ENCODE peak calls at places on chromosomes 7 and 10, in nine cellular contexts. One of them, this sample, is unnamed.

GRCh38 chr7:158431941-158432347 is 155.7 kb downstream of the PTPRN2 start:
- DNase-seq in fibroblast of the aortic adventitia: peak
- DNase-seq in breast epithelium: no peak
- DNase-seq in BJ: no peak
- DNase-seq in vagina: no peak
- DNase-seq in fibroblast of pulmonary artery: peak
- DNase-seq in Peyer's patch: peak
- DNase-seq in colonic mucosa: peak
- DNase-seq in GM12865: no peak
- DNase-seq in this sample: no peak

GRCh38 chr7:107725138-107725740 is 18.7 kb upstream of the CBLL1 start:
- DNase-seq in colonic mucosa: peak
- DNase-seq in vagina: no peak
- DNase-seq in fibroblast of the aortic adventitia: peak
- DNase-seq in GM12865: peak
- DNase-seq in BJ: no peak
- DNase-seq in fibroblast of pulmonary artery: peak
- DNase-seq in breast epithelium: no peak
- DNase-seq in Peyer's patch: peak
- DNase-seq in this sample: peak

GRCh38 chr10:119199231-119199992 is 8.0 kb upstream of the GRK5 start:
- DNase-seq in colonic mucosa: peak
- DNase-seq in breast epithelium: peak
- DNase-seq in Peyer's patch: peak
- DNase-seq in fibroblast of pulmonary artery: peak
- DNase-seq in vagina: no peak
- DNase-seq in GM12865: peak
- DNase-seq in fibroblast of the aortic adventitia: peak
- DNase-seq in BJ: no peak
- DNase-seq in this sample: peak

GRCh38 chr10:79176052-79176501 is 107.3 kb downstream of the ZMIZ1 start:
- DNase-seq in vagina: no peak
- DNase-seq in fibroblast of pulmonary artery: no peak
- DNase-seq in GM12865: no peak
- DNase-seq in Peyer's patch: no peak
- DNase-seq in fibroblast of the aortic adventitia: peak
- DNase-seq in BJ: no peak
- DNase-seq in colonic mucosa: no peak
- DNase-seq in breast epithelium: no peak
- DNase-seq in this sample: peak

GRCh38 chr10:70779088-70779487 is 6.1 kb downstream of the TBATA start:
- DNase-seq in breast epithelium: peak
- DNase-seq in fibroblast of the aortic adventitia: peak
- DNase-seq in Peyer's patch: peak
- DNase-seq in fibroblast of pulmonary artery: no peak
- DNase-seq in GM12865: no peak
- DNase-seq in BJ: no peak
- DNase-seq in colonic mucosa: no peak
- DNase-seq in vagina: peak
- DNase-seq in this sample: no peak

GRCh38 chr7:80659120-80660055 is 20.9 kb downstream of the CD36 start:
- DNase-seq in colonic mucosa: no peak
- DNase-seq in breast epithelium: no peak
- DNase-seq in vagina: no peak
- DNase-seq in GM12865: no peak
- DNase-seq in fibroblast of pulmonary artery: peak
- DNase-seq in BJ: peak
- DNase-seq in Peyer's patch: no peak
- DNase-seq in fibroblast of the aortic adventitia: peak
- DNase-seq in this sample: peak

GRCh38 chr7:50085344-50085743 is 7.7 kb downstream of the ZPBP start:
- DNase-seq in Peyer's patch: no peak
- DNase-seq in GM12865: no peak
- DNase-seq in breast epithelium: no peak
- DNase-seq in fibroblast of pulmonary artery: no peak
- DNase-seq in vagina: no peak
- DNase-seq in colonic mucosa: no peak
- DNase-seq in fibroblast of the aortic adventitia: no peak
- DNase-seq in BJ: no peak
- DNase-seq in this sample: no peak

GRCh38 chr10:69327463-69328345 is 49.4 kb downstream of the HK1 start:
- DNase-seq in colonic mucosa: peak
- DNase-seq in vagina: no peak
- DNase-seq in fibroblast of pulmonary artery: peak
- DNase-seq in Peyer's patch: peak
- DNase-seq in fibroblast of the aortic adventitia: peak
- DNase-seq in breast epithelium: peak
- DNase-seq in BJ: no peak
- DNase-seq in GM12865: peak
- DNase-seq in this sample: peak

GRCh38 chr10:78915331-78915626 is 153.5 kb upstream of the ZMIZ1 start:
- DNase-seq in fibroblast of pulmonary artery: no peak
- DNase-seq in fibroblast of the aortic adventitia: no peak
- DNase-seq in vagina: no peak
- DNase-seq in GM12865: peak
- DNase-seq in Peyer's patch: no peak
- DNase-seq in breast epithelium: no peak
- DNase-seq in BJ: no peak
- DNase-seq in colonic mucosa: no peak
- DNase-seq in this sample: no peak

GRCh38 chr7:151727579-151728285 is 149.2 kb downstream of the PRKAG2 start:
- DNase-seq in BJ: peak
- DNase-seq in breast epithelium: peak
- DNase-seq in GM12865: peak
- DNase-seq in fibroblast of pulmonary artery: peak
- DNase-seq in Peyer's patch: peak
- DNase-seq in colonic mucosa: peak
- DNase-seq in vagina: no peak
- DNase-seq in fibroblast of the aortic adventitia: peak
- DNase-seq in this sample: peak

GRCh38 chr7:228610-229009 is 36.2 kb downstream of the FAM20C start:
- DNase-seq in fibroblast of the aortic adventitia: no peak
- DNase-seq in GM12865: no peak
- DNase-seq in breast epithelium: no peak
- DNase-seq in BJ: no peak
- DNase-seq in Peyer's patch: no peak
- DNase-seq in fibroblast of pulmonary artery: no peak
- DNase-seq in colonic mucosa: no peak
- DNase-seq in vagina: no peak
- DNase-seq in this sample: no peak

GRCh38 chr7:157379493-157379892 is 42.7 kb downstream of the DNAJB6 start:
- DNase-seq in colonic mucosa: no peak
- DNase-seq in GM12865: no peak
- DNase-seq in breast epithelium: no peak
- DNase-seq in fibroblast of pulmonary artery: no peak
- DNase-seq in Peyer's patch: peak
- DNase-seq in vagina: no peak
- DNase-seq in BJ: no peak
- DNase-seq in fibroblast of the aortic adventitia: no peak
- DNase-seq in this sample: no peak

GRCh38 chr7:118252087-118252486 is 27.6 kb downstream of the ANKRD7 start:
- DNase-seq in Peyer's patch: no peak
- DNase-seq in colonic mucosa: no peak
- DNase-seq in breast epithelium: no peak
- DNase-seq in fibroblast of pulmonary artery: no peak
- DNase-seq in fibroblast of the aortic adventitia: no peak
- DNase-seq in vagina: no peak
- DNase-seq in GM12865: no peak
- DNase-seq in BJ: no peak
- DNase-seq in this sample: no peak

GRCh38 chr10:104254493-104255243 is at the start of gene GSTO1:
- DNase-seq in BJ: no peak
- DNase-seq in fibroblast of pulmonary artery: peak
- DNase-seq in GM12865: peak
- DNase-seq in fibroblast of the aortic adventitia: peak
- DNase-seq in Peyer's patch: peak
- DNase-seq in breast epithelium: peak
- DNase-seq in vagina: no peak
- DNase-seq in colonic mucosa: peak
- DNase-seq in this sample: peak

GRCh38 chr10:44745920-44746319 is 165.2 kb upstream of the TMEM72 start:
- DNase-seq in fibroblast of pulmonary artery: no peak
- DNase-seq in fibroblast of the aortic adventitia: no peak
- DNase-seq in breast epithelium: no peak
- DNase-seq in vagina: no peak
- DNase-seq in Peyer's patch: no peak
- DNase-seq in BJ: no peak
- DNase-seq in GM12865: no peak
- DNase-seq in colonic mucosa: no peak
- DNase-seq in this sample: no peak

GRCh38 chr10:70558871-70559810 is 43.4 kb downstream of the PRF1 start:
- DNase-seq in Peyer's patch: peak
- DNase-seq in BJ: no peak
- DNase-seq in colonic mucosa: peak
- DNase-seq in breast epithelium: no peak
- DNase-seq in vagina: no peak
- DNase-seq in GM12865: peak
- DNase-seq in fibroblast of pulmonary artery: peak
- DNase-seq in fibroblast of the aortic adventitia: peak
- DNase-seq in this sample: peak

GRCh38 chr10:113765910-113766309 is 14.4 kb downstream of the PLEKHS1 start:
- DNase-seq in vagina: no peak
- DNase-seq in BJ: no peak
- DNase-seq in fibroblast of pulmonary artery: no peak
- DNase-seq in Peyer's patch: no peak
- DNase-seq in GM12865: no peak
- DNase-seq in fibroblast of the aortic adventitia: no peak
- DNase-seq in breast epithelium: no peak
- DNase-seq in colonic mucosa: no peak
- DNase-seq in this sample: no peak

GRCh38 chr7:143046334-143046935 is 5.7 kb upstream of the OR6V1 start:
- DNase-seq in Peyer's patch: no peak
- DNase-seq in fibroblast of pulmonary artery: peak
- DNase-seq in colonic mucosa: no peak
- DNase-seq in BJ: no peak
- DNase-seq in vagina: no peak
- DNase-seq in fibroblast of the aortic adventitia: peak
- DNase-seq in GM12865: no peak
- DNase-seq in breast epithelium: no peak
- DNase-seq in this sample: no peak

GRCh38 chr10:31808258-31809218 is 120.1 kb downstream of the ARHGAP12 start:
- DNase-seq in BJ: no peak
- DNase-seq in vagina: no peak
- DNase-seq in fibroblast of pulmonary artery: peak
- DNase-seq in fibroblast of the aortic adventitia: peak
- DNase-seq in Peyer's patch: no peak
- DNase-seq in breast epithelium: no peak
- DNase-seq in GM12865: peak
- DNase-seq in colonic mucosa: no peak
- DNase-seq in this sample: peak

GRCh38 chr7:148702876-148703670 is 4.4 kb downstream of the CUL1 start:
- DNase-seq in BJ: no peak
- DNase-seq in breast epithelium: no peak
- DNase-seq in colonic mucosa: no peak
- DNase-seq in Peyer's patch: no peak
- DNase-seq in fibroblast of the aortic adventitia: peak
- DNase-seq in GM12865: no peak
- DNase-seq in vagina: no peak
- DNase-seq in fibroblast of pulmonary artery: no peak
- DNase-seq in this sample: no peak
- H3K4me3 ChIP-seq in BJ: no peak
- H3K4me3 ChIP-seq in breast epithelium: no peak
- H3K4me3 ChIP-seq in colonic mucosa: no peak
- H3K4me3 ChIP-seq in Peyer's patch: no peak
- H3K4me3 ChIP-seq in fibroblast of the aortic adventitia: no peak
- H3K4me3 ChIP-seq in GM12865: no peak
- H3K4me3 ChIP-seq in vagina: no peak
- H3K4me3 ChIP-seq in fibroblast of pulmonary artery: no peak
- H3K4me3 ChIP-seq in this sample: no peak

DNA sequence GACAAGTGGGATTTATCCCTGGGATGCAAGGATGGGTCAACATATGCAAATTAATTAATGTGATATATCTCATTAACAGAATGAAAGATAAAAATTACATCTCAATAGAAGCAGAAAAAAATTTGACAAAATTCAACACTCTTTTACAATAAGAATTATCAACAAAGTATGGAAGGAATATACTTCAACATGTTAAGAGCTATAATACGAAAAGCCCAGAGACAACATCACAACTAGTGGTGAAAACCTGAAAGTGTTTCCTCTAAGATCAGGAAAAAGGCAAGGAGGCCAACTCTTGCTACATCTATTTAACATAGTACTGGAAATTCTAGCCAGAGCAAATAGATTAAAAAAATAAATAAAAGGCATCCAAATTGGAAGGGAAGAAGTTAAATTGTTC is 970.0 kb upstream of the POT1 start:
- DNase-seq in fibroblast of pulmonary artery: no peak
- DNase-seq in fibroblast of the aortic adventitia: no peak
- DNase-seq in Peyer's patch: no peak
- DNase-seq in vagina: no peak
- DNase-seq in colonic mucosa: no peak
- DNase-seq in GM12865: no peak
- DNase-seq in BJ: no peak
- DNase-seq in breast epithelium: no peak
- DNase-seq in this sample: no peak
- TF ChIP-seq CTCF in fibroblast of pulmonary artery: no peak
- TF ChIP-seq CTCF in fibroblast of the aortic adventitia: no peak
- TF ChIP-seq CTCF in Peyer's patch: no peak
- TF ChIP-seq CTCF in vagina: no peak
- TF ChIP-seq CTCF in colonic mucosa: no peak
- TF ChIP-seq CTCF in GM12865: no peak
- TF ChIP-seq CTCF in BJ: no peak
- TF ChIP-seq CTCF in breast epithelium: no peak
- TF ChIP-seq CTCF in this sample: no peak

DNA sequence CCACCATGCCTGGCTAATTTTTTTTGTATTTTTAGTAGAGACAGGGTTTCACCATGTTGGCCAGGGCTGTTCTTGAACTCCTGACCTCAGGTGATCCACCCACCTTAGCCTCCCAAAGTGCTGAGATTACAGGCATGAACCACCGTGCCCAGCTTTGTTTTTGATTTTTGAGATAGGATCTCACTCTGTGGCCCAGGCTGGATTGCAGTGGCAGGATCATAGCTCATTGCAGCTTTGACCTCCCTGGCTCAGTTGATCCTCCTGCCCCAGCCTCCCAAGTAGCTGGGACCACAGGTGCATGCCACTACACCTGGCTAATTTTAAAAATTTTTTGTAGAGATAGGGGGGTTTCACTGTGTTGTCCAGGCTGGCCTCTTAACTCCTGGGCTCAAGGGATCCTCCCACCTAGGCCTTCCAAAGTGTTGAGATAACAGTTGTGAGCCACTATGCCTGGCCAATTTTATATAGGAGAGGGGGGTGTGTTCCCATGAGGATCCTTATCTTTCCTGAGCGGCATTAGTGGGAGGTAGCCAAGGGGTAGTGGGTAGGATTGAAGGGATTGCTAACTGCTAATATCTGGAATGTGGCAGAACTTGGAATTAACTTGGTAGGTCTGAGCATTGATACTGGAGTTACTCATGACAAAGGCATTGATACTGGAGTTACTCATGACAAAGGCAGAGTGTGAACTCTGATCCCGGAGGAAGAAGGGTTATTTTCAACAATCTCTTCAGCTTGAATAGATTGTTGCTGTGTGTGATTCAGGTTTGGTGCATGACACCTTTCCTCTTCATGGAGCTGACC is 1.0 kb upstream of the NOLC1 start:
- DNase-seq in colonic mucosa: no peak
- DNase-seq in fibroblast of the aortic adventitia: peak
- DNase-seq in Peyer's patch: no peak
- DNase-seq in breast epithelium: no peak
- DNase-seq in fibroblast of pulmonary artery: peak
- DNase-seq in vagina: no peak
- DNase-seq in BJ: no peak
- DNase-seq in GM12865: no peak
- DNase-seq in this sample: peak
- H3K4me3 ChIP-seq in colonic mucosa: peak
- H3K4me3 ChIP-seq in fibroblast of the aortic adventitia: peak
- H3K4me3 ChIP-seq in Peyer's patch: peak
- H3K4me3 ChIP-seq in breast epithelium: peak
- H3K4me3 ChIP-seq in fibroblast of pulmonary artery: peak
- H3K4me3 ChIP-seq in vagina: peak
- H3K4me3 ChIP-seq in BJ: peak
- H3K4me3 ChIP-seq in GM12865: peak
- H3K4me3 ChIP-seq in this sample: peak

GRCh38 chr7:128946936-128947830 is 9.5 kb downstream of the IRF5 start:
- DNase-seq in fibroblast of the aortic adventitia: no peak
- DNase-seq in Peyer's patch: no peak
- DNase-seq in vagina: no peak
- DNase-seq in GM12865: peak
- DNase-seq in colonic mucosa: no peak
- DNase-seq in breast epithelium: no peak
- DNase-seq in fibroblast of pulmonary artery: no peak
- DNase-seq in BJ: no peak
- DNase-seq in this sample: no peak
- TF ChIP-seq CTCF in fibroblast of the aortic adventitia: no peak
- TF ChIP-seq CTCF in Peyer's patch: peak
- TF ChIP-seq CTCF in vagina: no peak
- TF ChIP-seq CTCF in GM12865: peak
- TF ChIP-seq CTCF in colonic mucosa: no peak
- TF ChIP-seq CTCF in breast epithelium: no peak
- TF ChIP-seq CTCF in fibroblast of pulmonary artery: no peak
- TF ChIP-seq CTCF in BJ: peak
- TF ChIP-seq CTCF in this sample: no peak

This sample was measured in AG10803.